ENCODE peak calls at places on chromosome 7, in six cellular contexts. One of them, this sample, is unnamed.

GRCh38 chr7:131487217-131487616 is 69.2 kb downstream of the PODXL start:
- DNase-seq in naive thymus-derived CD8-positive, alpha-beta T cell: no peak
- DNase-seq in astrocyte of the cerebellum: no peak
- DNase-seq in heart right ventricle: no peak
- DNase-seq in neuronal stem cell: no peak
- DNase-seq in head of caudate nucleus: no peak
- DNase-seq in this sample: no peak

GRCh38 chr7:23696916-23697441 is 13.0 kb upstream of the STK31 start:
- DNase-seq in naive thymus-derived CD8-positive, alpha-beta T cell: peak; percentile 43
- DNase-seq in astrocyte of the cerebellum: no peak
- DNase-seq in heart right ventricle: peak; percentile 49
- DNase-seq in neuronal stem cell: peak; percentile 46
- DNase-seq in head of caudate nucleus: peak; percentile 71
- DNase-seq in this sample: peak; percentile 17

GRCh38 chr7:100397336-100398081 is 24.2 kb downstream of the PILRA start:
- DNase-seq in naive thymus-derived CD8-positive, alpha-beta T cell: no peak
- DNase-seq in astrocyte of the cerebellum: no peak
- DNase-seq in heart right ventricle: no peak
- DNase-seq in neuronal stem cell: no peak
- DNase-seq in head of caudate nucleus: no peak
- DNase-seq in this sample: no peak

GRCh38 chr7:76209310-76209709 is 7.6 kb downstream of the SRRM3 start:
- DNase-seq in naive thymus-derived CD8-positive, alpha-beta T cell: no peak
- DNase-seq in astrocyte of the cerebellum: no peak
- DNase-seq in heart right ventricle: no peak
- DNase-seq in neuronal stem cell: no peak
- DNase-seq in head of caudate nucleus: no peak
- DNase-seq in this sample: no peak

GRCh38 chr7:91286432-91286831 is 22.2 kb downstream of the FZD1 start:
- DNase-seq in naive thymus-derived CD8-positive, alpha-beta T cell: no peak
- DNase-seq in astrocyte of the cerebellum: no peak
- DNase-seq in heart right ventricle: no peak
- DNase-seq in neuronal stem cell: no peak
- DNase-seq in head of caudate nucleus: no peak
- DNase-seq in this sample: no peak

GRCh38 chr7:28032738-28033380 is 147.7 kb downstream of the JAZF1 start:
- DNase-seq in naive thymus-derived CD8-positive, alpha-beta T cell: no peak
- DNase-seq in astrocyte of the cerebellum: no peak
- DNase-seq in heart right ventricle: no peak
- DNase-seq in neuronal stem cell: no peak
- DNase-seq in head of caudate nucleus: no peak
- DNase-seq in this sample: no peak

GRCh38 chr7:90246184-90246583 is 1.2 kb downstream of the CFAP69 start:
- DNase-seq in naive thymus-derived CD8-positive, alpha-beta T cell: no peak
- DNase-seq in astrocyte of the cerebellum: no peak
- DNase-seq in heart right ventricle: no peak
- DNase-seq in neuronal stem cell: peak; percentile 30
- DNase-seq in head of caudate nucleus: no peak
- DNase-seq in this sample: peak; percentile 35

GRCh38 chr7:43700059-43700501 is 29.2 kb downstream of the COA1 start:
- DNase-seq in naive thymus-derived CD8-positive, alpha-beta T cell: peak; percentile 78
- DNase-seq in astrocyte of the cerebellum: peak; percentile 73
- DNase-seq in heart right ventricle: no peak
- DNase-seq in neuronal stem cell: peak; percentile 9
- DNase-seq in head of caudate nucleus: no peak
- DNase-seq in this sample: peak; percentile 49

GRCh38 chr7:3722396-3722846 is 421.4 kb downstream of the SDK1 start:
- DNase-seq in naive thymus-derived CD8-positive, alpha-beta T cell: peak; percentile 4
- DNase-seq in astrocyte of the cerebellum: no peak
- DNase-seq in heart right ventricle: no peak
- DNase-seq in neuronal stem cell: peak; percentile 45
- DNase-seq in head of caudate nucleus: peak; percentile 77
- DNase-seq in this sample: peak; percentile 80

GRCh38 chr7:52257890-52258289 is 777.5 kb upstream of the POM121L12 start:
- DNase-seq in naive thymus-derived CD8-positive, alpha-beta T cell: no peak
- DNase-seq in astrocyte of the cerebellum: peak; percentile 5
- DNase-seq in heart right ventricle: no peak
- DNase-seq in neuronal stem cell: no peak
- DNase-seq in head of caudate nucleus: no peak
- DNase-seq in this sample: no peak

GRCh38 chr7:17989546-17989945 is 38.1 kb downstream of the PRPS1L1 start:
- DNase-seq in naive thymus-derived CD8-positive, alpha-beta T cell: no peak
- DNase-seq in astrocyte of the cerebellum: no peak
- DNase-seq in heart right ventricle: no peak
- DNase-seq in neuronal stem cell: no peak
- DNase-seq in head of caudate nucleus: no peak
- DNase-seq in this sample: no peak

GRCh38 chr7:142319970-142320369 is 62.1 kb upstream of the PRSS58 start:
- DNase-seq in naive thymus-derived CD8-positive, alpha-beta T cell: no peak
- DNase-seq in astrocyte of the cerebellum: no peak
- DNase-seq in heart right ventricle: no peak
- DNase-seq in neuronal stem cell: no peak
- DNase-seq in head of caudate nucleus: no peak
- DNase-seq in this sample: no peak

GRCh38 chr7:18262054-18262453 is 233.5 kb upstream of the HDAC9 start:
- DNase-seq in naive thymus-derived CD8-positive, alpha-beta T cell: no peak
- DNase-seq in astrocyte of the cerebellum: no peak
- DNase-seq in heart right ventricle: no peak
- DNase-seq in neuronal stem cell: no peak
- DNase-seq in head of caudate nucleus: no peak
- DNase-seq in this sample: no peak

GRCh38 chr7:23389701-23390100 is 80.6 kb downstream of the IGF2BP3 start:
- DNase-seq in naive thymus-derived CD8-positive, alpha-beta T cell: no peak
- DNase-seq in astrocyte of the cerebellum: no peak
- DNase-seq in heart right ventricle: no peak
- DNase-seq in neuronal stem cell: no peak
- DNase-seq in head of caudate nucleus: no peak
- DNase-seq in this sample: no peak

GRCh38 chr7:142089035-142089434 is 22.5 kb upstream of the MGAM2 start:
- DNase-seq in naive thymus-derived CD8-positive, alpha-beta T cell: no peak
- DNase-seq in astrocyte of the cerebellum: no peak
- DNase-seq in heart right ventricle: no peak
- DNase-seq in neuronal stem cell: no peak
- DNase-seq in head of caudate nucleus: no peak
- DNase-seq in this sample: no peak

GRCh38 chr7:136692221-136692620 is 176.2 kb upstream of the CHRM2 start:
- DNase-seq in naive thymus-derived CD8-positive, alpha-beta T cell: no peak
- DNase-seq in astrocyte of the cerebellum: no peak
- DNase-seq in heart right ventricle: no peak
- DNase-seq in neuronal stem cell: no peak
- DNase-seq in head of caudate nucleus: no peak
- DNase-seq in this sample: no peak

GRCh38 chr7:108568801-108569380 is 615 bp downstream of the THAP5 start:
- DNase-seq in naive thymus-derived CD8-positive, alpha-beta T cell: no peak
- DNase-seq in astrocyte of the cerebellum: peak; percentile 4
- DNase-seq in heart right ventricle: no peak
- DNase-seq in neuronal stem cell: no peak
- DNase-seq in head of caudate nucleus: no peak
- DNase-seq in this sample: no peak

GRCh38 chr7:6271091-6271658 is 1.2 kb downstream of the CYTH3 start:
- DNase-seq in naive thymus-derived CD8-positive, alpha-beta T cell: peak; percentile 41
- DNase-seq in astrocyte of the cerebellum: no peak
- DNase-seq in heart right ventricle: peak; percentile 56
- DNase-seq in neuronal stem cell: no peak
- DNase-seq in head of caudate nucleus: peak; percentile 83
- DNase-seq in this sample: peak; percentile 69